ENCODE peak calls at places on chromosomes 7 and 10, in four cellular contexts. One of them, this sample, is unnamed.

GRCh38 chr7:76316984-76317781 is 14.7 kb downstream of the HSPB1 start:
- DNase-seq in NCI-H2081: no peak
- DNase-seq in hippocampal formation: no peak
- DNase-seq in endothelial cell: no peak
- DNase-seq in this sample: peak

GRCh38 chr10:51269816-51270215 is 195.5 kb downstream of the PRKG1 start:
- DNase-seq in NCI-H2081: no peak
- DNase-seq in hippocampal formation: no peak
- DNase-seq in endothelial cell: no peak
- DNase-seq in this sample: no peak

GRCh38 chr7:82729172-82730030 is 285.8 kb upstream of the CACNA2D1 start:
- DNase-seq in NCI-H2081: peak
- DNase-seq in hippocampal formation: no peak
- DNase-seq in endothelial cell: peak
- DNase-seq in this sample: no peak

GRCh38 chr7:80088705-80089104 is 45.9 kb upstream of the GNAI1 start:
- DNase-seq in NCI-H2081: no peak
- DNase-seq in hippocampal formation: no peak
- DNase-seq in endothelial cell: no peak
- DNase-seq in this sample: no peak

GRCh38 chr7:114711244-114711643 is 210.7 kb upstream of the MDFIC start:
- DNase-seq in NCI-H2081: no peak
- DNase-seq in hippocampal formation: no peak
- DNase-seq in endothelial cell: no peak
- DNase-seq in this sample: no peak

GRCh38 chr10:26714816-26715487 is 17.5 kb downstream of the PDSS1 start:
- DNase-seq in NCI-H2081: no peak
- DNase-seq in hippocampal formation: no peak
- DNase-seq in endothelial cell: no peak
- DNase-seq in this sample: no peak

GRCh38 chr10:68301790-68302502 is 29.9 kb upstream of the HNRNPH3 start:
- DNase-seq in NCI-H2081: peak
- DNase-seq in hippocampal formation: no peak
- DNase-seq in endothelial cell: no peak
- DNase-seq in this sample: no peak

GRCh38 chr7:23467731-23468720 is 2.3 kb downstream of the IGF2BP3 start:
- DNase-seq in NCI-H2081: peak
- DNase-seq in hippocampal formation: no peak
- DNase-seq in endothelial cell: peak
- DNase-seq in this sample: no peak

GRCh38 chr7:76515999-76516443 is 5.7 kb downstream of the UPK3B start:
- DNase-seq in NCI-H2081: no peak
- DNase-seq in hippocampal formation: peak
- DNase-seq in endothelial cell: peak
- DNase-seq in this sample: peak

GRCh38 chr7:159103382-159104187 is 41.1 kb downstream of the VIPR2 start:
- DNase-seq in NCI-H2081: no peak
- DNase-seq in hippocampal formation: no peak
- DNase-seq in endothelial cell: no peak
- DNase-seq in this sample: no peak

GRCh38 chr10:4708123-4708759 is 117.8 kb upstream of the AKR1E2 start:
- DNase-seq in NCI-H2081: no peak
- DNase-seq in hippocampal formation: no peak
- DNase-seq in endothelial cell: peak
- DNase-seq in this sample: no peak

GRCh38 chr7:3092468-3092867 is 48.8 kb upstream of the CARD11 start:
- DNase-seq in NCI-H2081: no peak
- DNase-seq in hippocampal formation: no peak
- DNase-seq in endothelial cell: no peak
- DNase-seq in this sample: peak

GRCh38 chr7:106071999-106072714 is 40.0 kb downstream of the SYPL1 start:
- DNase-seq in NCI-H2081: peak
- DNase-seq in hippocampal formation: no peak
- DNase-seq in endothelial cell: no peak
- DNase-seq in this sample: no peak

GRCh38 chr7:25386311-25386744 is 158.0 kb upstream of the NPVF start:
- DNase-seq in NCI-H2081: peak
- DNase-seq in hippocampal formation: no peak
- DNase-seq in endothelial cell: no peak
- DNase-seq in this sample: no peak

GRCh38 chr7:107471292-107472070 is 1.6 kb downstream of the GPR22 start:
- DNase-seq in NCI-H2081: no peak
- DNase-seq in hippocampal formation: no peak
- DNase-seq in endothelial cell: no peak
- DNase-seq in this sample: no peak

GRCh38 chr10:93703066-93703465 is 674 bp upstream of the FRA10AC1 start:
- DNase-seq in NCI-H2081: peak
- DNase-seq in hippocampal formation: no peak
- DNase-seq in endothelial cell: no peak
- DNase-seq in this sample: no peak

GRCh38 chr7:44973610-44974401 is 5.0 kb downstream of the MYO1G start:
- DNase-seq in NCI-H2081: no peak
- DNase-seq in hippocampal formation: no peak
- DNase-seq in endothelial cell: peak
- DNase-seq in this sample: peak

GRCh38 chr10:68598978-68599753 is 39.0 kb downstream of the TET1 start:
- DNase-seq in NCI-H2081: peak
- DNase-seq in hippocampal formation: peak
- DNase-seq in endothelial cell: peak
- DNase-seq in this sample: peak

GRCh38 chr7:101066141-101066857 is 19.0 kb upstream of the TRIM56 start:
- DNase-seq in NCI-H2081: no peak
- DNase-seq in hippocampal formation: no peak
- DNase-seq in endothelial cell: no peak
- DNase-seq in this sample: peak

GRCh38 chr7:2022737-2023250 is 210.0 kb downstream of the MAD1L1 start:
- DNase-seq in NCI-H2081: no peak
- DNase-seq in hippocampal formation: no peak
- DNase-seq in endothelial cell: no peak
- DNase-seq in this sample: no peak

This sample was measured in testis.